ENCODE peak calls at places on chromosomes 3 and 15, in four cellular contexts. A is GM03348, I is Right ventricle myocardium superior, K is aorta. U is an unnamed sample.

GRCh38 chr3:22885039-22885438 is 318.1 kb upstream of the UBE2E2 start:
- DNase-seq in A (no peak), I (no peak), K (no peak), U (no peak)

GRCh38 chr15:27681038-27681437 is 418.1 kb downstream of the OCA2 start:
- DNase-seq in A (no peak), I (no peak), K (no peak), U (no peak)

GRCh38 chr3:43080726-43081568 is 24.9 kb downstream of the POMGNT2 start:
- DNase-seq in A (no peak), I (no peak), K (no peak), U (no peak)

GRCh38 chr3:195042741-195043611 is 228.0 kb downstream of the XXYLT1 start:
- DNase-seq in A (no peak), I (no peak), K (no peak), U (no peak)

GRCh38 chr15:62617741-62618140 is 424.8 kb upstream of the TPM1 start:
- DNase-seq in A (no peak), I (no peak), K (no peak), U (no peak)

GRCh38 chr15:95655089-95655488 is 675.4 kb upstream of the NR2F2 start:
- DNase-seq in A (no peak), I (no peak), K (no peak), U (no peak)

GRCh38 chr15:81504170-81504905 is 130.3 kb upstream of the TMC3 start:
- DNase-seq in A (no peak), I (no peak), K (no peak), U (no peak)

GRCh38 chr15:86021281-86022264 is 58.1 kb upstream of the AGBL1 start:
- DNase-seq in A (no peak), I (no peak), K (no peak), U (peak)

GRCh38 chr15:48424076-48424475 is 92.8 kb downstream of the DUT start:
- DNase-seq in A (no peak), I (no peak), K (no peak), U (no peak)

GRCh38 chr3:196207833-196208607 is 3.2 kb downstream of the ZDHHC19 start:
- DNase-seq in A (peak), I (peak), K (peak), U (peak)

GRCh38 chr15:101168463-101168824 is 83.4 kb downstream of the CHSY1 start:
- DNase-seq in A (no peak), I (peak), K (peak), U (peak)

GRCh38 chr3:111764645-111765091 is 94.4 kb upstream of the PHLDB2 start:
- DNase-seq in A (no peak), I (no peak), K (no peak), U (no peak)

GRCh38 chr15:62486041-62486440 is 321.0 kb upstream of the C2CD4B start:
- DNase-seq in A (peak), I (no peak), K (no peak), U (no peak)